ENCODE peak calls at places on chromosomes 16 and 17, in ten cellular contexts. K is colonic mucosa; R is HCT116; N is uterus; Q is adrenal gland; C is CD8-positive, alpha-beta T cell; W is PC-9; J is upper lobe of right lung; H is thyroid gland; A is heart right ventricle. B is an unnamed sample.

GRCh38 chr16:48612621-48613020 is 2.6 kb upstream of the N4BP1 start:
- DNase-seq in J (no peak), K (no peak), C (no peak), R (no peak), A (no peak), N (no peak), H (no peak), W (no peak), Q (no peak), B (no peak)

GRCh38 chr17:81470944-81471803 is 41.4 kb downstream of the ACTG1 start:
- DNase-seq in A (no peak), C (no peak), J (no peak), H (no peak), R (no peak), N (no peak), Q (no peak), K (no peak), W (no peak), B (no peak)

GRCh38 chr16:46729326-46729995 is 18.7 kb downstream of the MYLK3 start:
- DNase-seq in R (no peak), J (no peak), A (no peak), N (no peak), Q (no peak), K (no peak), H (no peak), W (no peak), C (no peak), B (no peak)

GRCh38 chr16:51152691-51153261 is 1.7 kb upstream of the SALL1 start:
- DNase-seq in J (no peak), R (no peak), W (no peak), Q (no peak), H (no peak), K (no peak), C (no peak), A (no peak), N (peak; percentile 47), B (no peak)

GRCh38 chr16:74991593-74992403 is 6.9 kb upstream of the WDR59 start:
- DNase-seq in R (no peak), C (no peak), A (no peak), Q (peak; percentile 56), N (no peak), H (no peak), W (no peak), K (peak; percentile 22), J (no peak), B (peak; percentile 77)

GRCh38 chr17:17757391-17757791 is 76.1 kb downstream of the RAI1 start:
- DNase-seq in C (peak; percentile 25), N (no peak), W (no peak), H (no peak), A (no peak), R (no peak), Q (no peak), K (no peak), J (no peak), B (no peak)

GRCh38 chr17:78528541-78528940 is 48.7 kb downstream of the DNAH17 start:
- DNase-seq in H (no peak), K (no peak), W (no peak), A (no peak), Q (no peak), C (no peak), R (no peak), N (no peak), J (peak; percentile 64), B (no peak)

GRCh38 chr17:74147436-74147835 is 56.0 kb upstream of the RPL38 start:
- DNase-seq in J (no peak), A (no peak), R (no peak), H (no peak), C (no peak), N (no peak), Q (no peak), K (no peak), W (no peak), B (no peak)

GRCh38 chr17:80724723-80725388 is 180.2 kb downstream of the RPTOR start:
- DNase-seq in J (no peak), H (no peak), N (no peak), Q (no peak), C (no peak), K (no peak), A (no peak), W (no peak), R (peak; percentile 2), B (no peak)

GRCh38 chr16:69511641-69512040 is 54.1 kb upstream of the NFAT5 start:
- DNase-seq in R (no peak), J (no peak), N (no peak), Q (no peak), C (no peak), H (no peak), A (no peak), K (no peak), W (no peak), B (no peak)

GRCh38 chr16:9943121-9943520 is 239.1 kb downstream of the GRIN2A start:
- DNase-seq in R (no peak), J (no peak), N (no peak), K (no peak), W (no peak), H (no peak), A (no peak), C (no peak), Q (no peak), B (no peak)

GRCh38 chr16:21159281-21159951 is 942 bp downstream of the LDAF1 start:
- DNase-seq in R (no peak), J (peak; percentile 88), Q (no peak), K (peak; percentile 79), A (peak; percentile 38), N (peak; percentile 38), H (peak; percentile 80), W (peak; percentile 76), C (no peak), B (peak; percentile 68)

GRCh38 chr16:8589293-8590160 is 784 bp downstream of the TMEM114 start:
- DNase-seq in J (no peak), Q (no peak), K (no peak), W (no peak), A (no peak), N (no peak), C (no peak), H (no peak), R (no peak), B (no peak)

GRCh38 chr16:79372504-79373184 is 227.9 kb downstream of the MAF start:
- DNase-seq in H (no peak), N (peak; percentile 73), W (no peak), C (peak; percentile 11), J (no peak), A (no peak), R (no peak), Q (peak; percentile 30), K (no peak), B (no peak)

GRCh38 chr17:41967141-41967920 is 736 bp downstream of the CNP start:
- DNase-seq in Q (peak; percentile 43), A (no peak), C (peak; percentile 31), K (peak; percentile 38), N (no peak), H (peak; percentile 21), J (no peak), W (no peak), R (peak; percentile 4), B (peak; percentile 44)

GRCh38 chr17:41968676-41969075 is 2.1 kb downstream of the CNP start:
- DNase-seq in K (no peak), R (no peak), C (no peak), H (no peak), N (no peak), Q (no peak), J (no peak), A (no peak), W (no peak), B (no peak)

GRCh38 chr17:41966453-41967140 is at the start of gene CNP:
- DNase-seq in R (peak; percentile 73), W (peak; percentile 69), K (peak; percentile 91), H (peak; percentile 94), N (peak; percentile 87), C (peak; percentile 92), J (peak; percentile 96), Q (peak; percentile 92), A (peak; percentile 91), B (peak; percentile 94)

GRCh38 chr17:41965694-41966375 is 760 bp upstream of the CNP start:
- DNase-seq in H (peak; percentile 94), R (peak; percentile 82), N (peak; percentile 63), W (peak; percentile 95), Q (peak; percentile 78), J (peak; percentile 87), C (peak; percentile 51), A (peak; percentile 58), K (peak; percentile 93), B (peak; percentile 95)

GRCh38 chr17:41967921-41968578 is 1.5 kb downstream of the CNP start:
- DNase-seq in C (no peak), K (no peak), W (no peak), R (no peak), J (no peak), Q (no peak), H (no peak), N (no peak), A (no peak), B (no peak)
- H3K27ac ChIP-seq in C (no peak overlapping the region), K (no peak overlapping the region), W (no peak overlapping the region), R (peak overlapping the region; percentile 73), J (peak overlapping the region; percentile 92), Q (peak overlapping the region; percentile 91), H (peak overlapping the region; percentile 83), N (no peak overlapping the region), A (no peak overlapping the region), B (peak overlapping the region; percentile 91)

DNA sequence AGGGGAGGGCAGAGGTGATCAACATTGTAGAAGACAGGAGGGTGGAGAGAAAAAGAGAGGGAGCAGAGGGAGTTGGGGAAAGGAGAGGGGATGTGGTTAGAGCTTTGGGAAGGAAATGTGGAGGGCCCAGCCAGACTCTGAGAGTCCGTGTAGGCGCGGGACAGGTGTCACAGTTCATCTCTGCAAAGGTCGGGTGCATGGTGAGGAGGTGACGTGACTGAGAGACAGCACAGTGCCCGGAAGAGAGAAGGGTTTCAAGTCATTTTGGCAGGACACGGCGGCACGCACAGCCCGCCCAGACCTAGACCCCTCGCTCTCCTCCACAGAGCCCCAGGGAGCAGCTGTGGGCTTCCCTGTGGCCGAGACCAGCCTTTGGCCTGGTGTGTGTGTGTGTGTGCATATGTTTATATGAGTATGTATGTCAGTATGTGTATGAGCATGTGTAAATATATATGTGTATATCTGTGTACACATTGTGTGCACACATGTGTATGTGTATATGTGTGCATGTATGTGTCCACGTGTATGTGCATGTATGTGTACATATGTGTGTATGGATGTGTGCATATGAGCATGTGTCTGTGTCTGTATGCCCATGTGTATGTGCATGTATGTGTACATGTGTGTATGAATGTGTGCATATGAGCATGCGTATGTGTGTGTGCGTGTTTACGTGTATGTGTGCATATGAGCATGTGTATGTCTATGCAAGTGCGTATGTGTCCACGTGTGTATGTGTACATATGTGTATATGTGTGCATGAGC is 104.6 kb downstream of the SEC14L1 start:
- DNase-seq in Q (no peak), A (no peak), H (no peak), K (no peak), W (no peak), C (no peak), J (no peak), R (no peak), N (no peak), B (no peak)
- TF ChIP-seq CTCF in Q (no peak), A (no peak), H (no peak), K (no peak), W (no peak), C (no peak), J (no peak), R (no peak), N (no peak), B (no peak)

GRCh38 chr17:11135819-11136218 is 105.2 kb upstream of the SHISA6 start:
- DNase-seq in A (no peak), W (no peak), K (no peak), Q (no peak), H (no peak), C (no peak), N (no peak), J (no peak), R (no peak), B (no peak)
- H3K27ac ChIP-seq in A (no peak overlapping the region), W (no peak overlapping the region), K (no peak overlapping the region), Q (no peak overlapping the region), H (no peak overlapping the region), C (no peak overlapping the region), N (no peak overlapping the region), J (no peak overlapping the region), R (no peak overlapping the region), B (no peak overlapping the region)

GRCh38 chr17:7632492-7632894 is 2.6 kb downstream of the SHBG start:
- DNase-seq in W (no peak), K (peak; percentile 32), R (peak; percentile 54), J (no peak), N (no peak), Q (peak; percentile 63), C (no peak), H (peak; percentile 15), A (peak; percentile 17), B (peak; percentile 34)
- TF ChIP-seq CTCF in W (peak; percentile 54), K (peak; percentile 38), R (peak; percentile 58), J (peak; percentile 49), N (peak; percentile 22), Q (peak; percentile 68), C (no peak), H (no peak), A (peak; percentile 47), B (peak; percentile 49)